ENCODE peak calls at places on chromosome 22, in six cellular contexts. O is K562, N is H1, Y is GM12891, D is HepG2, M is GM12878. H is an unnamed sample.

GRCh38 chr22:46162771-46163170 is 12.4 kb downstream of the PPARA start:
- DNase-seq in N (no peak), D (no peak), Y (no peak), O (no peak), M (no peak), H (no peak)

GRCh38 chr22:22248878-22249277 is 4.3 kb downstream of the VPREB1 start:
- DNase-seq in Y (no peak), N (no peak), D (no peak), M (no peak), O (peak), H (no peak)

GRCh38 chr22:45239378-45240136 is 1.1 kb downstream of the KIAA0930 start:
- DNase-seq in D (no peak), N (no peak), Y (no peak), O (no peak), M (no peak), H (no peak)

GRCh38 chr22:46212195-46212594 is 37.9 kb downstream of the CDPF1 start:
- DNase-seq in Y (no peak), O (no peak), N (no peak), M (no peak), D (no peak), H (no peak)

GRCh38 chr22:31951201-31952093 is 7.1 kb downstream of the YWHAH start:
- DNase-seq in Y (no peak), O (no peak), M (no peak), D (no peak), N (no peak), H (no peak)

GRCh38 chr22:17954860-17955587 is 69.3 kb downstream of the MICAL3 start:
- DNase-seq in Y (no peak), O (no peak), N (no peak), D (no peak), M (no peak), H (no peak)

GRCh38 chr22:30591191-30591587 is 521 bp downstream of the PES1 start:
- DNase-seq in N (no peak), M (no peak), O (no peak), D (no peak), Y (no peak), H (no peak)

GRCh38 chr22:47564651-47565050 is 802.2 kb downstream of the TBC1D22A start:
- DNase-seq in M (no peak), N (no peak), D (no peak), Y (no peak), O (no peak), H (no peak)

GRCh38 chr22:43446037-43446803 is 34.4 kb downstream of the MPPED1 start:
- DNase-seq in M (no peak), N (no peak), Y (no peak), O (no peak), D (no peak), H (no peak)

GRCh38 chr22:43449831-43450225 is 38.0 kb downstream of the MPPED1 start:
- DNase-seq in N (no peak), M (no peak), Y (no peak), O (no peak), D (no peak), H (no peak)

GRCh38 chr22:43449205-43449830 is 37.5 kb downstream of the MPPED1 start:
- DNase-seq in D (no peak), M (no peak), Y (no peak), N (no peak), O (peak), H (no peak)

GRCh38 chr22:43448048-43448447 is 36.2 kb downstream of the MPPED1 start:
- DNase-seq in M (no peak), O (no peak), N (no peak), D (no peak), Y (no peak), H (no peak)

DNA sequence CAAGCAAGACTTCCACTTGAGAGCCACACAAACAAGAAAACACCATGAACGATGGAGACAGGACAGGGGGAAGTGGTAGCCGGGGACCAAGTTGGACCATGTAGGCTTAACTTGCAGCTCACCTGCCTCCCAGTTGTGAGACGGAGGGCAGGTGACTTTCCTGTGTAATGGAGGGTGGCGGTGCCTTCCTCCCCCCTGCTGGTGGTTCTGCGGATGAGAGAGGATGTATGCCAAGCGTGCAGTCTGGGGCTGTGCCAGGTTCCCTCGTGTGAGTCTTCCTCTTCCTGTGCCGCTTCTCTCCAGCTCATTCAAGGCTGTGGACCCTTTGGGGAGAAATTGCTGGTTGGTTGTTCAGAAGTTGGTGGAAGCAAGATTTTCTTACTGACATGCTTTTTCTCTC is 35.1 kb downstream of the MPPED1 start:
- DNase-seq in D (no peak), N (no peak), Y (no peak), O (no peak), M (no peak), H (no peak)
- TF ChIP-seq TAF1 in D (no peak), N (no peak), Y (no peak), O (no peak), M (no peak), H (no peak)

DNA sequence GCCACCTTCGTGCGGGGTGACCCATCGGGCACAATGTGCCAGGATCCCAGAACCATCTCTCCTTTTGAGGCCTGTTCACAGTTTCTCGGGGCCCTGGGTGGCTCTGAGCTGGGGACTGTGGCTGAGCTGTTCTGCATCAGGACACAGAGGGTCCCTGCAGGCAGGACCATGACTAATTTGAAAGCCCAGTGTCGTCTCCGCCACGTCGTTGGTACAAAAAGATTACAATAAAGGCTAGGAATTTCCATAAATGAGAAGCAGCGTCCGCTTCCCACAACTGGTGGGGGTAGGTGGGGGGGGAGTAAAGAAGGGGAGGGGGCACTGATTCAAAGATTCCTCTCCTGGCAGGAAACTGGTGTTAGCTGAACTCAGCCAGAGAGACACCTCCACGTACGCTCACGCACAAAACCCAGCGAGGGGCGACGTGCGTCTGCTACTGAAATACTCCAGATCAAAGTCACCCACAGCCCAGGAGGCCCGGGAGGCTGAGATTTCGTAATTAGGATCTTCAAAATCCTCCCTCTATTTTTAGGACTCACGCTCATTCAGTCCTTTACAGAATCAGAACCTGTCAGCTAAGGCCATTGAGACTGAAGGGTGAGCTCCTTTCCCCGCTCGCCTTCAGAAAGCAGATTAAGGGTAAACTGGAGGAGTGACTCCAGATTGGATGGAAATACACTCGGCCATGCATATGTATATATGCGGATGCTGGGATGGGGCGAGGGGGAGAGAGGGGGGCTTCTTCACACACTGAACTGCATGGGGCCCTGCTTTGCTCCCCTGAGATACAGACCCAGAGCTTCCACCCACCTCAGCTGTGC is 10.9 kb downstream of the MN1 start:
- DNase-seq in N (no peak), Y (no peak), D (no peak), M (no peak), O (no peak), H (no peak)
- TF ChIP-seq POLR2A in N (no peak), Y (no peak), D (no peak), M (no peak), O (no peak), H (no peak)

GRCh38 chr22:48702573-48703264 is 1125.0 kb downstream of the BRD1 start:
- DNase-seq in D (peak), Y (no peak), M (no peak), O (no peak), N (no peak), H (no peak)
- TF ChIP-seq POLR2AphosphoS5 in D (peak), Y (no peak), M (no peak), O (no peak), N (no peak), H (no peak)

GRCh38 chr22:40036591-40037225 is 42.0 kb downstream of the FAM83F start:
- DNase-seq in Y (peak), D (peak), O (peak), N (peak), M (no peak), H (peak)

GRCh38 chr22:40031766-40032470 is 37.2 kb downstream of the FAM83F start:
- DNase-seq in M (no peak), D (no peak), O (no peak), Y (no peak), N (no peak), H (no peak)

GRCh38 chr22:40036126-40036525 is 41.4 kb downstream of the FAM83F start:
- DNase-seq in N (no peak), Y (no peak), O (no peak), M (no peak), D (no peak), H (no peak)

GRCh38 chr22:40035351-40035750 is 40.6 kb downstream of the FAM83F start:
- DNase-seq in M (no peak), D (no peak), O (no peak), N (no peak), Y (no peak), H (no peak)

DNA sequence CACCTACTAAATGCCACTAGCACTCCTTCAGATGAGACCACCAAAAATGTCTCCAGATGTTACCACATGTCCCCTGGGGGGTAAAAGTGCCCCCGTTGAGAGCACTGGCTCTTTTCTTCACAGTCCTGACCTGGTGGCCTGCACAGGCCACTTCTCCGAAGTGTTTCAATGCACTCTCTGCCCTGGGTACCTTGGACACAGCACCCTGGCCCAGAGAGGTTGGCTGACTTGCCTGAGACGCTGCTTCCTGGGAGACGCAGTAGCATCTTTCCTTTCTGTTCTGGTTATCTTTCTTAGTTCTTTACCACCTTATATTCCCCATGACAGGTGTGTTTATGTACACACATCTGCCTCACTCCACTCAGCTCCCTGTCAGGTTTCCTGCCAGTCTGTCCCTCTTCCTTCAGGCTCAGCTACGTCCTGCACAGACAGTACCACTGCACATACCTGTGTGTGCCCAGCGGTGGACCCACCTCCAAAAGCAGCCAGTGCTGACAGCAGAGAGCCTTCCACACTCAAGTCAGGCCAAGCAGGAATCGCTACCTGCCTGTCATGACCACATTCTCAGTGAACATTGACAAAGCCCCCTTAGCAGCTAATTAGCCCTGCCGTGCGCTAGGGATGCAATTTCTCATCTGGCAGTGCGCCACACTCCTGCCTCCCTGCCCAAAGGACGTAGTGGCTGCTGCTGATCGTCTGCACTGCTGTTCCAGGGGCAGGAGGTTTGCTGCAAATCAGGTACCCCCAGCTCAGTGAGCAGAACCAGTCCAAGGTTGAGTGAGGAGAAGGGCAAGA is 39.0 kb downstream of the FAM83F start:
- DNase-seq in Y (no peak), N (no peak), D (no peak), O (no peak), M (no peak), H (no peak)
- TF ChIP-seq TAF1 in Y (no peak), N (no peak), D (no peak), O (no peak), M (no peak), H (no peak)

GRCh38 chr22:20996598-20997535 is 5.1 kb downstream of the THAP7 start:
- DNase-seq in Y (no peak), O (no peak), M (no peak), D (no peak), N (no peak), H (no peak)
- TF ChIP-seq POLR2A in Y (peak), O (no peak), M (peak), D (no peak), N (no peak), H (no peak)

GRCh38 chr22:36331912-36332622 is 55.7 kb downstream of the MYH9 start:
- DNase-seq in N (no peak), Y (no peak), O (no peak), D (no peak), M (peak), H (peak)

GRCh38 chr22:36331306-36331911 is 56.4 kb downstream of the MYH9 start:
- DNase-seq in M (peak), D (peak), O (peak), Y (peak), N (no peak), H (peak)

GRCh38 chr22:36330127-36330526 is 57.6 kb downstream of the MYH9 start:
- DNase-seq in M (no peak), D (no peak), O (no peak), N (no peak), Y (no peak), H (no peak)

GRCh38 chr22:36329217-36330078 is 58.3 kb downstream of the MYH9 start:
- DNase-seq in N (peak), Y (no peak), D (peak), M (no peak), O (peak), H (no peak)

GRCh38 chr22:36330655-36331305 is 57.0 kb downstream of the MYH9 start:
- DNase-seq in D (no peak), M (no peak), N (no peak), Y (no peak), O (no peak), H (no peak)
- TF ChIP-seq POLR2AphosphoS5 in D (no peak), M (no peak), N (peak), Y (no peak), O (no peak), H (no peak)

DNA sequence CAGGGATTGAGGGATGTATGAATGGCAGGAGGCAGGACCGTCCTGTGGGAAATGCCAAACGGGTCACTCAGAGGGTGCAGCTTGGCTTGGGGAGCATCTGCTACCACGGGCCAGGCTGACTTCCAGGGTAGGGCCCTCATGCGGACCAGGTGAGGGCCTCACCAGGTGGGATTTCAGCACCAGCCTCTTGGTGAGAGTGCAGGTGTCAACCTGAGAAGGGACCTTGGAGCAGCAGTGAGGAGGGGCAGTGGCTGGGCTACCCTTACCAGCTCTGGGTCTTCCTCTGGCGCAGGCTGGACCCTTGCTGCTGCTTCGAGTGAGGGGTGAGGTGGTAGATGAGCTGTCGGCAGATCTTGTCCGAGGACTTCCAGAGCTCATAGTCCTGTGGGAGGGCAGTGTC is 4.9 kb downstream of the LRRC75B start:
- DNase-seq in O (no peak), N (no peak), D (no peak), Y (no peak), M (no peak), H (no peak)
- TF ChIP-seq TAF1 in O (no peak), N (no peak), D (no peak), Y (no peak), M (no peak), H (no peak)

GRCh38 chr22:42368379-42369249 is 63.6 kb downstream of the NFAM1 start:
- DNase-seq in D (no peak), N (peak), Y (no peak), O (no peak), M (no peak), H (no peak)
- TF ChIP-seq POLR2A in D (no peak), N (peak), Y (no peak), O (no peak), M (no peak), H (no peak)

DNA sequence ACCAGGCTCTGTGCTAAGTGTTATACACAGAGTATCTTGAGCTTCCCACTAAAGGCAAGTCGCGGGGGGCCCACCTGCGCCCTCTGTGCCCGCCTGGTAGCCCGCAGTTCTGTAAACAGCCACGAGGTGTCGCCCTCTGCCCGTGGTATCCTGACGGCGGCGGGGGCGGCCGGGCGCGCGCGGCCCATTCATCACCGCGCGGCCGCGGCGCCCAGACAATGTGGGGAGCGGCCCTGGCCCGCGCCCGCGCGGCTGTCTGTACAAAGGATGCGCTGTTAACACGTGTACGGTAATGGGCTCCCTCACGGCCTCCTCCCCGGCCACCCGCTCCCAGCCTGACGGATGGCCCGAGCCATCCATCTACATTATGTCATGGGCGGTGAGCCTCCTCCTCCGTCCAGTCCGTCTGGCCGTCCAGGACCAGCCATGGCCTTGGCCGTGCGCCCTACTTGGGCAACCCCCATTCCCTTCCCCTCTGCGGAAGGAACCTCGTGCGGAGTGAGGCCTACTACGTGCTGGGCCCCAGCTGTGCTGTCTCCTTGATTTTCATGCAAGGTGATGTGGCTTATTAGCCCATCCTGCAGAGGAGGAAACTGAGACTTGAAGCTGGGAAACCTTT is 99.4 kb downstream of the MIAT start:
- DNase-seq in N (peak), Y (peak), D (no peak), O (peak), M (no peak), H (peak)
- TF ChIP-seq POLR2AphosphoS5 in N (no peak), Y (no peak), D (no peak), O (no peak), M (no peak), H (no peak)

DNA sequence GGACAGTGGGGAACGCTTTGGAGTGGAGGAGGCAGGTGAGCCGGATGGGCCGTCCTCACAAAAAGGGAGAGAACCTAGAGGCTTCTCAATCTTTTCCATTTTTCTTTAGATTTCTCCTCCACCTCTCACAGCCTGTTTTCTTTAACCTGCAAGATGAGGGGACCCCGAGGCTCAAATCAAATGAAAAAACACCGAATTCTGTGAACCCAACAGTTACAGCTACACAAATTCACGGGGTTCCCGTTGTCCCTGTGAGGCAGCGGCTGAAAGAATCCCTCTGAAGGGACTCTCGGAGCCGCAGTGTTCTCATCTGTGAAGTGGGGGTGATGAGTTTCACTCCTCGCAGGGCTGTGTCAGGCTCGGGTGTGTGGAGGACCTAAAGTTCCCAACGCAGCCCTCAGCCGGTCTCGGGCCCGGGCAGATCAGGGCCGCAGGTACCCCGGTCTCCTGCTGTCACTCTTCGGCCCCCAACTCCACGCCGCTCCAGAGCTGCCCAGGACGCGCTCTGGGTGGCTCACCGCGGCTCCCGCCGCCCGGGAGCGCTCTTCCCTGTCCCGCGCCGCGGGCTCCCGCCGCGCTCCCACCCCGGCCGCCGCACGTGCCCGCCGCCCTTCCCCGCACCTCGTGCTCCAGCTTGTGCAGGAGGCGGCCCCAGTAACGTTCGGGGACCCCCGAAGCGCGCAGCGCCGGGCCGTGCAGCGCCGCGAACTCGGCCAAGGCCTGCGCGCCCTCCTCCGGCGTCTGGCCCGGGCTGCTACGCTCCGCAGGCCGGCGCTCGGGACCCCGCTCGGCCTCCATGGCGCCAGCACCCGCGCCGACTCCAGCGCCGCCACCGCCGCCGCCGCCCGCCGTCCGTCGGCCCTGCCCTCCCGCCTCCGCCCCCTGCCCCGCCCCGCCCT is at the start of gene TTLL12:
- DNase-seq in O (no peak), Y (peak), M (no peak), N (no peak), D (no peak), H (peak)
- TF ChIP-seq TAF1 in O (peak), Y (no peak), M (no peak), N (peak), D (peak), H (peak)

H was measured in GM12892.